ENCODE peak calls at places on chromosomes 16 and 17, in ten cellular contexts. S is adipocyte; B is naive thymus-derived CD4-positive, alpha-beta T cell; X is Caco-2; D is spleen; M is endodermal cell; A is H9; H is esophagus squamous epithelium; U is heart left ventricle; N is cardiac muscle cell. I is an unnamed sample. For H3K4me1 and H3K27me3, the result is how much of the 10 kb centered on the place peaks cover.

GRCh38 chr16:15650698-15651161 is 685 bp downstream of the NDE1 start:
- DNase-seq in A (peak), H (no peak), D (no peak), M (peak), X (no peak), U (peak), S (peak), B (peak), N (peak), I (no peak)

GRCh38 chr17:17846645-17847044 is 9.9 kb upstream of the SREBF1 start:
- DNase-seq in D (no peak), A (no peak), N (no peak), S (no peak), X (no peak), B (no peak), H (no peak), M (peak), U (no peak), I (no peak)

GRCh38 chr16:52515068-52515671 is 31.8 kb downstream of the TOX3 start:
- DNase-seq in M (no peak), U (no peak), D (no peak), S (peak), B (no peak), A (no peak), N (no peak), X (peak), H (no peak), I (no peak)

GRCh38 chr17:82297804-82298537 is 19.4 kb downstream of the CD7 start:
- DNase-seq in S (peak), M (peak), H (peak), U (peak), D (peak), A (no peak), X (no peak), B (peak), N (peak), I (peak)

GRCh38 chr17:70138309-70138865 is 30.9 kb upstream of the KCNJ2 start:
- DNase-seq in X (no peak), D (no peak), S (peak), N (no peak), H (no peak), A (no peak), M (no peak), U (no peak), B (no peak), I (no peak)

GRCh38 chr16:89410322-89410721 is 80.0 kb downstream of the ANKRD11 start:
- DNase-seq in A (no peak), X (no peak), N (no peak), B (no peak), H (no peak), U (no peak), S (no peak), D (no peak), M (no peak), I (no peak)

GRCh38 chr17:688100-688989 is 26.3 kb downstream of the VPS53 start:
- DNase-seq in D (no peak), H (no peak), M (peak), N (peak), B (no peak), X (no peak), U (no peak), A (no peak), S (no peak), I (no peak)

GRCh38 chr16:70430667-70431536 is 8.0 kb downstream of the ST3GAL2 start:
- DNase-seq in A (peak), U (no peak), D (peak), B (peak), N (no peak), H (no peak), M (peak), S (no peak), X (peak), I (no peak)

GRCh38 chr17:67574658-67575293 is 143.0 kb upstream of the NOL11 start:
- DNase-seq in B (no peak), D (no peak), M (no peak), X (no peak), S (no peak), H (no peak), A (no peak), U (no peak), N (no peak), I (no peak)

GRCh38 chr17:38898812-38899348 is 26.5 kb upstream of the LASP1NB start:
- DNase-seq in H (no peak), N (peak), A (no peak), U (peak), D (peak), X (no peak), B (peak), M (no peak), S (no peak), I (no peak)

DNA sequence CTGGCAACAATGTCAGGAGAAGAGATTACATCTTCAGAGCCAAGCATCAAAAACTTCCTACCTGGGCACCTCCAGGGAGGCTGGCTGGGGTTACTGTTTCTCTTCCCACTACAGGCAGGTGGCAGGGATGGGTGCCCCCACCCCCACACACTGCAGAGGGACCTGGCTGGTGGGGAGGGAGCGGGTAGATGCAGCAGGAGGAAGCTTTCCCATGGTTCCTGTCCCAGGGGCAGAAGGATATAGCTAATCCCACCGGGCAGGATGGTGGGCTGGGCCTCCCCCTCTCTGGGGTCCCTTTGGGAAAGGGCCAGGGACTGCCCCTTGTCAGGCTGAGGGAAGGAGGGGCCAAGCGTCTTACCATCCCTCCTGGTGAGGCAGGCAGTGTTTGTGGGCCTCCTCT is 16.7 kb upstream of the MTMR4 start:
- DNase-seq in N (no peak), A (no peak), S (no peak), B (no peak), H (no peak), M (peak), X (no peak), D (no peak), U (no peak), I (no peak)
- H3K4me1 ChIP-seq in N (under half), A (under half), S (under half), B (under half), H (under half), M (under half), X (under half), D (half or more), U (under half), I (under half)

GRCh38 chr16:2359919-2360318 is 19.4 kb upstream of the ABCA3 start:
- DNase-seq in H (no peak), X (no peak), U (no peak), D (no peak), A (no peak), N (no peak), S (no peak), M (no peak), B (no peak), I (no peak)

GRCh38 chr16:2362218-2362617 is 21.7 kb upstream of the ABCA3 start:
- DNase-seq in A (no peak), B (no peak), M (no peak), S (no peak), X (no peak), D (no peak), H (no peak), U (no peak), N (no peak), I (no peak)

GRCh38 chr16:2364638-2365210 is 24.2 kb upstream of the ABCA3 start:
- DNase-seq in N (peak), H (no peak), X (no peak), S (no peak), U (no peak), D (no peak), B (no peak), M (no peak), A (no peak), I (no peak)

GRCh38 chr16:2357331-2357730 is 16.8 kb upstream of the ABCA3 start:
- DNase-seq in S (no peak), U (no peak), M (no peak), A (no peak), H (no peak), X (no peak), D (no peak), N (no peak), B (no peak), I (no peak)

DNA sequence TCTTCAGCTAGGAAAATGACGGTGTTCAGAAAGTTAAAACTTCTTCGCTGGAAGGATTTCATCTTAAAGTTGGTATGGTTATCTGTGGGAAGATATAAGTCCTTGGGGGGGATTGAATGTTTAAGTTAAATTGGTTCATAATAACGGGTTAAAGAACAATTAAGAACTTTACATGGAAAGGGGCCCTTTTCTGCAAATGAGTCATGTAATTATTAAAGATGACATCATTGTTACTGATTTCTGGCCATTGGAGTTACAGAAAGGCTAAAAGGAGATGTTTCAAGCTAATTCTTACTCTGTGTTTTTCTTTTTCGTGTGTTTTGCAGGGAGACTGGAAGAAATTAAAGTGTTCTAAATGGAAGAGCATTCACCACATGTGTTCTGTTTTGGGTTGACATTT is 20.6 kb upstream of the ABCA3 start:
- DNase-seq in S (no peak), H (no peak), U (no peak), B (no peak), D (no peak), N (no peak), M (no peak), X (no peak), A (no peak), I (no peak)
- H3K27me3 ChIP-seq in S (under half), H (under half), U (under half), B (under half), D (under half), N (under half), M (under half), X (under half), A (under half), I (under half)

GRCh38 chr16:11312718-11313492 is 31.8 kb upstream of the PRM1 start:
- DNase-seq in A (peak), U (no peak), D (no peak), S (peak), N (peak), M (peak), H (no peak), X (peak), B (no peak), I (peak)
- H3K4me1 ChIP-seq in A (under half), U (under half), D (half or more), S (under half), N (under half), M (under half), H (under half), X (under half), B (under half), I (under half)

DNA sequence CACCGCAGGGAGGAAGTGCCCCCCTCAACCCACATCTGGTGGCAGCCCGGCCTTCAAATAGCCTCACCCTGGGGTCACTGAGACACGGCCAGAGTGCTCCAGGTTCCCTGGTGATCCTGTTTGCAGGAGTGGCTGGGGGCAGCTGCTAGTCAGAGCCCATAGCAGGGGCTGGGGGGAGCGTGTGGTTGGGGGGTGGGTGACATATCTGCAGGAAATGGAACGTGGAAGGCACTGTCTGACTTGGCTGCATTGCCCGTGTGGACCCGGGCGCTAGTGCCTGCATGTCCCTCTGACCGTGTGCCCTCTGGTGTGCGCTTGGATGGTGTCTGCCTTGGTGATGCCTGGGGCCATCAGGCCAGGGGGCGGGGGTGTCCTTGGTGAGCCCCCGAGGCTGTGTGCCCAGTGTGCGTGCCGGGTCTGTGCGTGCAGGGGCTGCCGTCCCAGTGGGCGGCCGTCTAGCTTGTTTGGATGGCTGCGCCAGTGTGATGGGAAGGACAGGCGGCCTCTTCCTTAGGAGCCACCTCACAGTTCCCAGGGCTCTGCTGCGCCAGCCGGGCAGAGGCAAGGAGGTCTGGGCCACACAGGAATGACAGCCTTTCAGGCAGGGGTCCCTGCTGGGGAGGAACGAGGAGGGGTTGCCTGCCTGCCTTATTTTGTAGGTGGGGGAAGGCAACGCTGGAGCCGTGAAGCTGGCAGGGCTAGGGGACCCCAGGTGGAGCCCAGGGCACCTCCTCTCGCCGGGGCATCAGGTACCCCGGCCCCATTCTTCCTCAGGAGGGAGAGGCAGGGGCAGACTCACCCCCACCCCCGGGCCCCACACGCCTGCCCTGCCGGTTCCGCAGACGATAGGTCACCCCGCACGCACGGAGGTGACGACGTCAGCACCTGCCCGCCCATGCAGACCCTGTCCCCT is 642 bp downstream of the NDRG4 start:
- DNase-seq in B (no peak), D (peak), M (peak), A (peak), U (no peak), H (no peak), N (no peak), S (peak), X (no peak), I (no peak)
- H3K27me3 ChIP-seq in B (under half), D (under half), M (under half), A (under half), U (under half), H (under half), N (under half), S (under half), X (under half), I (under half)

GRCh38 chr16:27239026-27239425 is 29.5 kb downstream of the NSMCE1 start:
- DNase-seq in A (no peak), X (no peak), B (no peak), H (no peak), U (no peak), M (no peak), N (no peak), D (no peak), S (no peak), I (no peak)
- H3K4me1 ChIP-seq in A (under half), X (under half), B (under half), H (under half), U (half or more), M (under half), N (under half), D (half or more), S (under half), I (under half)

DNA sequence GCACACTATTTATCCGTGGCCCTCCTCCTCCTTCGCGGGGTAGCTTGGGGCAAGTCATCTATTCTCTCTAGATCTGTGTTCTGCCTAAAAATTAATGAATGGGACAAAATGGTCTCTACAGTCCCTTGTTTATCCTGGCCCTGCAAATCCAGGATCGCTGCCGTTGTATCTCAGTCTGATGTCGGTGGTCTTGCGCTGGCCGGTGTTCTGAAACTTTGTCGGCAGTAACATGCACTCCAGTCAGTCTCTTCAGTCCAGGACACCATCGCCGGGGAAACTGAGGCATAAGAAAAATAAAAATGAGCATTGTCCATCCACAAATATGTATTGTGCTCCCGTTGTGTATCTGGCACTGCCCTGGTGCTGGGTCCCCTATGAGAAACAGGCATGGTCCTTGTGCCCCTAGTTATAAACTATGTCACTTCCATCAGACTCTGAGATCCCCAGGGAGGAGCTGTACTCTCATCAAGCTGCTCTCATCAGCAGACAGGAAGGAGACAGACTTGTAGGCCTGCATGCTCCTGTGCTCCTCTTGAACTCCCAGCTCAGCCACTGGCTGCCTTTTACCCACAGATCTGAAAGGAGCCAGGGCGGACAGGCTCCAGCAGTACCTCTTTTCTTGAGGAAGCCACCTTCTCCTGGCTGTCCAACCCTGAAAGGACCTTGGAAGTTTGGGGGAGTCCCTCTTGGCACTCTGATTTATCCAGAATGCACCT is 13.7 kb upstream of the CA4 start:
- DNase-seq in A (no peak), D (peak), N (no peak), S (no peak), U (no peak), B (no peak), X (no peak), M (peak), H (no peak), I (peak)
- H3K27me3 ChIP-seq in A (under half), D (under half), N (half or more), S (under half), U (under half), B (under half), X (under half), M (half or more), H (under half), I (under half)

DNA sequence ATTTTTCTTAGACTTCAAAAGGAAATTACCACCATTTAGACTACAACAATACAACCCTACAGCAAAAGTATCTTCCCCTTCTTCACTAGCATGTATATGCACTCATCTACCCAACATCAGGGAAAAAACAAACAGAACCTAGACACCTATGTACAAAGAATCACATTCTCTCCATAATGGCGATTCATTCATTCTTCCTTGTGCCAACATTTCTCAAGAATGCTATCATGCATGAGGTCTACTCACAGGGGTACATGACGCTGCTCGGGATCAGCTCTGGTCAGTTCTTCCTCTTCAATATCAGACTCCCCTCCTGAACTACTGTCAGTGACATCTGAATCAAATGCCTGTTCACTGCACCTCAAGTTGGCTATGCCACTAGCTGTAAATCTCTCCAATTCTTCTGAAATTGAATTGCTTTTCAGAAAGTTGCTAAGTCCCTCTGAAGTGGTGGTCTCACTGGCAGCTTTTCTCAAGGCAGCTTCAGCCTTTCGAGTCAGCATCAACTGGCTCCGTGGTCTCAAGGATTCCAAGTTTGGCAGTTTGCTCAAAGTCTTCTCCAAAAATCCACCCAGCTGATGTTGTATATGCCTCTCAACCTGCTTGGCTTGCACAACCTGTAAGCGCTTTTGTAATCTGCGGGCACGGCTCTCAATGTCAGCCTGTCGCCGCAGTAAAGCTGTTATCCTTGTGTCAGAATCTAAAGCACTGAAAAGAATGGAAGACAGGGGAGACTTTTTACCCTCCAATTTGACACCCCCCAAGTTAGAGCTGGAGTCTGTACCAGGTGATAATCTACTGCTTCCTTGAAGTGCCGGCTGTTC is 22.4 kb downstream of the KANSL1 start:
- DNase-seq in A (no peak), H (no peak), S (no peak), D (no peak), N (no peak), X (no peak), M (no peak), B (no peak), U (no peak), I (no peak)
- H3K4me1 ChIP-seq in A (under half), H (under half), S (under half), D (half or more), N (under half), X (under half), M (under half), B (under half), U (half or more), I (half or more)

GRCh38 chr16:66292241-66292935 is 74.1 kb upstream of the CDH5 start:
- DNase-seq in H (no peak), S (no peak), A (peak), U (no peak), D (no peak), X (no peak), M (peak), B (no peak), N (no peak), I (no peak)
- H3K27me3 ChIP-seq in H (under half), S (under half), A (under half), U (under half), D (under half), X (under half), M (under half), B (under half), N (under half), I (under half)